ENCODE peak calls at places on chromosomes 13 and 19, in four cellular contexts. X, L, K and C are unnamed samples.

GRCh38 chr13:23087884-23088283 is 92.9 kb upstream of the SGCG start:
- DNase-seq in X (no peak), L (no peak), K (peak; percentile 31), C (no peak)

GRCh38 chr13:108779308-108779707 is 149.9 kb downstream of the MYO16 start:
- DNase-seq in X (no peak), L (no peak), K (no peak), C (no peak)

GRCh38 chr13:65965496-65965895 is 1264.6 kb downstream of the PCDH9 start:
- DNase-seq in X (no peak), L (no peak), K (peak; percentile 33), C (no peak)

GRCh38 chr13:53631511-53631910 is 602.9 kb downstream of the OLFM4 start:
- DNase-seq in X (no peak), L (no peak), K (no peak), C (no peak)

GRCh38 chr13:21637296-21637695 is 33.3 kb upstream of the MICU2 start:
- DNase-seq in X (peak; percentile 94), L (no peak), K (peak; percentile 14), C (peak; percentile 90)

GRCh38 chr19:2469102-2469914 is 6.6 kb upstream of the GADD45B start:
- DNase-seq in X (no peak), L (no peak), K (peak; percentile 58), C (no peak)

GRCh38 chr19:14580623-14581237 is 2.2 kb upstream of the CLEC17A start:
- DNase-seq in X (no peak), L (no peak), K (no peak), C (peak; percentile 8)

GRCh38 chr13:51397262-51397933 is 55.4 kb downstream of the INTS6 start:
- DNase-seq in X (no peak), L (peak; percentile 51), K (peak; percentile 69), C (no peak)

GRCh38 chr13:76852991-76853390 is 33.2 kb downstream of the KCTD12 start:
- DNase-seq in X (peak; percentile 61), L (no peak), K (peak; percentile 66), C (no peak)

GRCh38 chr13:59701261-59701660 is 462.5 kb downstream of the DIAPH3 start:
- DNase-seq in X (no peak), L (no peak), K (no peak), C (no peak)

GRCh38 chr19:5131031-5131865 is 162.3 kb downstream of the KDM4B start:
- DNase-seq in X (no peak), L (no peak), K (no peak), C (no peak)

GRCh38 chr13:111337206-111337605 is 16.8 kb downstream of the TEX29 start:
- DNase-seq in X (no peak), L (no peak), K (peak; percentile 95), C (no peak)

GRCh38 chr19:17333611-17334413 is 843 bp downstream of the ANO8 start:
- DNase-seq in X (peak; percentile 77), L (no peak), K (peak; percentile 82), C (no peak)

GRCh38 chr19:29485293-29485692 is 40.5 kb upstream of the VSTM2B start:
- DNase-seq in X (no peak), L (no peak), K (no peak), C (peak; percentile 14)

GRCh38 chr13:42495751-42496150 is 78.2 kb upstream of the TNFSF11 start:
- DNase-seq in X (no peak), L (no peak), K (no peak), C (no peak)

GRCh38 chr13:113996081-113996911 is 22.4 kb upstream of the C13orf46 start:
- DNase-seq in X (peak; percentile 56), L (no peak), K (no peak), C (no peak)

GRCh38 chr19:39098365-39099269 is 14.4 kb downstream of the ACP7 start:
- DNase-seq in X (no peak), L (no peak), K (no peak), C (no peak)

GRCh38 chr13:98429977-98430785 is 146.7 kb downstream of the STK24 start:
- DNase-seq in X (no peak), L (no peak), K (no peak), C (no peak)

GRCh38 chr13:34156841-34157365 is 339.0 kb downstream of the RFC3 start:
- DNase-seq in X (peak; percentile 94), L (peak; percentile 72), K (peak; percentile 83), C (peak; percentile 74)

GRCh38 chr19:46718934-46719551 is 2.1 kb upstream of the PRKD2 start:
- DNase-seq in X (peak; percentile 47), L (no peak), K (no peak), C (peak; percentile 50)

GRCh38 chr13:26133286-26133685 is 81.5 kb upstream of the SHISA2 start:
- DNase-seq in X (no peak), L (no peak), K (no peak), C (no peak)

GRCh38 chr19:15253076-15253475 is 20.8 kb upstream of the EPHX3 start:
- DNase-seq in X (no peak), L (no peak), K (no peak), C (no peak)

GRCh38 chr13:98307744-98308524 is 130.9 kb upstream of the RNF113B start:
- DNase-seq in X (no peak), L (no peak), K (peak; percentile 82), C (no peak)

GRCh38 chr19:55284405-55285058 is 735 bp downstream of the BRSK1 start:
- DNase-seq in X (no peak), L (no peak), K (no peak), C (peak; percentile 31)

GRCh38 chr13:57992416-57992815 is 360.9 kb downstream of the PCDH17 start:
- DNase-seq in X (no peak), L (no peak), K (no peak), C (no peak)

GRCh38 chr19:10852098-10852800 is 4.0 kb downstream of the C19orf38 start:
- DNase-seq in X (no peak), L (no peak), K (peak; percentile 42), C (no peak)

GRCh38 chr13:78709028-78709427 is 50.1 kb upstream of the OBI1 start:
- DNase-seq in X (no peak), L (no peak), K (no peak), C (no peak)

GRCh38 chr19:45780448-45781281 is 1.6 kb downstream of the DMPK start:
- DNase-seq in X (no peak), L (no peak), K (no peak), C (no peak)

GRCh38 chr13:97318532-97318931 is 96.4 kb downstream of the MBNL2 start:
- DNase-seq in X (no peak), L (no peak), K (peak; percentile 72), C (no peak)

GRCh38 chr13:78239681-78240080 is 321.1 kb upstream of the EDNRB start:
- DNase-seq in X (no peak), L (no peak), K (no peak), C (no peak)

GRCh38 chr13:24540236-24541126 is 27.9 kb upstream of the PARP4 start:
- DNase-seq in X (no peak), L (no peak), K (no peak), C (peak; percentile 73)

GRCh38 chr19:50478901-50479715 is 2.5 kb upstream of the GARIN5A start:
- DNase-seq in X (no peak), L (no peak), K (peak; percentile 29), C (no peak)
- TF ChIP-seq CTCF in X (peak; percentile 31), L (no peak), K (peak; percentile 55), C (peak; percentile 24)

GRCh38 chr19:20077791-20078463 is at the start of gene ZNF90:
- DNase-seq in X (peak; percentile 89), L (peak; percentile 98), K (peak; percentile 97), C (peak; percentile 93)
- H3K27ac ChIP-seq in X (peak within 1 kb of the TSS; percentile 52), L (peak within 1 kb of the TSS; percentile 32), K (peak within 1 kb of the TSS; percentile 34), C (peak within 1 kb of the TSS; percentile 47)

DNA sequence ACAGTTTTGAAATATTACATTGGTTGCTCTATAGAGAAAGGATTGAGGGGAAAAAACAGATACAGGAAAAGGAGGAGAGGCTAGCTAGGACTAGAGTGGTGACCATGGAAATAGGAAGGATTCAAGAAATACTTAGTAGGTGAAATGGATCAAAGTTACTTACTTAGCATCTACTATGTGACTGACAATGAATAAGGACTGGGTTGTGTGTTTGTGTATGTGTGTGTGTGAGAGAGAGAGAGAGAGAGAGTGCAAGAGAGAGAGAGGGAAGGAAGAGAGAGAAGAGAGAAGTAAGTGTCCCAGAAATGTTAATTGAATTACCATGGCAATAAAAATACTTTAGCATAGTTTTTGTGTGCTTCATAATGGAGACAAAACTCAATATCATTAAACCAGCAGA is 7.9 kb downstream of the GPC6 start:
- DNase-seq in X (no peak), L (no peak), K (no peak), C (no peak)
- TF ChIP-seq CTCF in X (no peak), L (no peak), K (no peak), C (no peak)

DNA sequence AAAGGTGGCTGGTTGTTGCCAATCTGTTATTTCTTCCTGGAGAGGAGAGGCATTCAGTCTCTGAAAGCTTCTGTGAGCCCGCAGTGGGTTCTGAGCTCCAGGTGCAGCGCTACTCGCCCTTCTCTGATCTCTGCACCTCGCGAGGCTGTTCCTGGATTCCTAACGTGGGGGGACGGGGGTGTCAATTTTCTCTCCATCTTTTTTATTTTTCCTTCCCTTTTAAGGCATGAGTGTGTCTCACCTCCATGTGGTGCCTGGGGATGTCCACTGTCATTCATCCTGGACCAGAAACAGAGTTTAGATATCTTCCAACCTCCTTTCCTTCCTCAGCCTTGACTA is 626 bp downstream of the ZNF233 start:
- DNase-seq in X (no peak), L (no peak), K (no peak), C (no peak)
- H3K27ac ChIP-seq in X (no peak overlapping the region), L (no peak overlapping the region), K (no peak overlapping the region), C (no peak overlapping the region)

DNA sequence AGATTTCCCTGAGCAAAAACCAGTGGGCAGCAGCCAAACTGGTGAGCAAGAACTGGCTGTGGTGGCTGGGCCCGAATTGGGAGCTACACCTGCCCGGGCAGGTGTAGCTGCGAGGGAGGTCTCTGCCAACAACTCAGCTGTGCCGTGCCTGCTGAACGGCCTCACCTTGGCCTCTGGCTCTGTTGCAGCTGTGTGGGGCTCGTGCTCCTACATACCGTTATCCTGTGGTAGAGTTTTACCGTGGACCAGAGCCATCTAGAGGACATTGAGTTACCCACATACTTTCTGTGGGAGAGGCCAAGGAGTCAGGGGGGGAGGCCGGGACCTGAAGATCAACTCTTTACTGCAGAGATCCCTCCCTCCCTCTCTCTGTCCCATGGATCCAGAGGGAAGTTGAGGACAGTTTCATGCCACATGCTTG is 113.2 kb downstream of the TM9SF2 start:
- DNase-seq in X (peak; percentile 81), L (no peak), K (no peak), C (no peak)
- TF ChIP-seq CTCF in X (peak; percentile 55), L (no peak), K (no peak), C (no peak)